ENCODE peak calls at places on chromosomes 3 and 15, in ten cellular contexts. P is A549, R is neuronal stem cell, I is H7, V is IMR-90, W is colonic mucosa, M is uterus, S is AG04449, K is heart left ventricle, Q is mucosa of descending colon. T is an unnamed sample.

GRCh38 chr3:196502775-196503181 is 790 bp downstream of the RNF168 start:
- DNase-seq in P (peak; percentile 39), R (peak; percentile 30), I (peak; percentile 44), V (peak; percentile 92), W (peak; percentile 65), M (peak; percentile 71), S (peak; percentile 56), K (peak; percentile 36), Q (peak; percentile 62), T (peak; percentile 89)

GRCh38 chr3:118936811-118937210 is 97.8 kb downstream of the IGSF11 start:
- DNase-seq in P (peak; percentile 16), R (no peak), I (no peak), V (no peak), W (no peak), M (no peak), S (no peak), K (no peak), Q (no peak), T (no peak)

GRCh38 chr3:13772885-13773745 is 106.8 kb downstream of the WNT7A start:
- DNase-seq in P (no peak), R (no peak), I (no peak), V (no peak), W (no peak), M (no peak), S (no peak), K (no peak), Q (no peak), T (no peak)

GRCh38 chr3:103918336-103918735 is 1448.4 kb upstream of the ALCAM start:
- DNase-seq in P (no peak), R (no peak), I (no peak), V (no peak), W (no peak), M (no peak), S (no peak), K (no peak), Q (no peak), T (no peak)

GRCh38 chr3:178170698-178171535 is 365.3 kb upstream of the KCNMB2 start:
- DNase-seq in P (peak; percentile 0), R (no peak), I (no peak), V (peak; percentile 86), W (no peak), M (no peak), S (peak; percentile 77), K (no peak), Q (no peak), T (no peak)

GRCh38 chr15:96334017-96334704 is 3.7 kb downstream of the NR2F2 start:
- DNase-seq in P (no peak), R (peak; percentile 15), I (peak; percentile 66), V (no peak), W (peak; percentile 22), M (no peak), S (no peak), K (no peak), Q (no peak), T (no peak)

GRCh38 chr3:195410546-195410945 is 32.3 kb downstream of the ACAP2 start:
- DNase-seq in P (no peak), R (no peak), I (no peak), V (no peak), W (no peak), M (no peak), S (no peak), K (no peak), Q (no peak), T (no peak)

GRCh38 chr3:45055411-45056143 is 29.5 kb downstream of the CLEC3B start:
- DNase-seq in P (peak; percentile 49), R (no peak), I (peak; percentile 79), V (peak; percentile 96), W (no peak), M (no peak), S (no peak), K (no peak), Q (peak; percentile 42), T (peak; percentile 64)

GRCh38 chr3:149435936-149436885 is 38.3 kb upstream of the TM4SF4 start:
- DNase-seq in P (no peak), R (no peak), I (no peak), V (no peak), W (no peak), M (no peak), S (no peak), K (no peak), Q (no peak), T (no peak)

GRCh38 chr15:38438031-38438986 is 15.6 kb upstream of the FAM98B start:
- DNase-seq in P (no peak), R (no peak), I (no peak), V (peak; percentile 14), W (no peak), M (no peak), S (no peak), K (no peak), Q (no peak), T (no peak)

GRCh38 chr15:98799991-98800390 is 151.7 kb downstream of the IGF1R start:
- DNase-seq in P (peak; percentile 29), R (no peak), I (no peak), V (no peak), W (peak; percentile 25), M (no peak), S (no peak), K (no peak), Q (no peak), T (no peak)

GRCh38 chr3:136276049-136276755 is 26.1 kb downstream of the PCCB start:
- DNase-seq in P (no peak), R (no peak), I (no peak), V (no peak), W (no peak), M (no peak), S (no peak), K (no peak), Q (no peak), T (peak; percentile 6)

DNA sequence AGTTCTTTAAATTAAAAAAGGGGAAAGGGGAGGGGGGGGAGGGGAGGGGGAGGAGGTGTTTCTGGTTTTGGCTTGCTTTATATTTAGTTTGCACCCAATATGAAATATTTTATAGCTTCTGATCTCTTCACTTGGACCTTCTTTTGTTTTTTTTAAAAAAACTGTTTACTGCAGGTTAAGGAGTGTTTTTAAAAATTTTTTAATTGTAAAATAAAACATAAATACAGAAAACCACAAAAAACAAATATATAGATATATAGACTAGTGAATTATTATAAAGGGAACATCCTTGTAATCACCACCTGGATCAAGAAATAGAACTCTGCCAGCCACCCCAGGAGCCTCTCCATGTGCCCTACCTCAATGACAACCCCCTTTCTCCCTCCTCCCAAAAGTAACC is 861 bp upstream of the MYLK start:
- DNase-seq in P (no peak), R (no peak), I (no peak), V (no peak), W (no peak), M (no peak), S (no peak), K (no peak), Q (no peak), T (no peak)
- H3K4me3 ChIP-seq in P (peak overlapping the region; percentile 86), R (peak overlapping the region; percentile 51), I (peak overlapping the region; percentile 38), V (peak overlapping the region; percentile 57), W (no peak overlapping the region), M (no peak overlapping the region), S (peak overlapping the region; percentile 74), K (no peak overlapping the region), Q (no peak overlapping the region), T (no peak overlapping the region)

GRCh38 chr15:60399246-60399915 is 1.6 kb upstream of the ANXA2 start:
- DNase-seq in P (no peak), R (no peak), I (no peak), V (no peak), W (no peak), M (no peak), S (no peak), K (no peak), Q (peak; percentile 60), T (no peak)
- H3K4me3 ChIP-seq in P (peak overlapping the region; percentile 88), R (no peak overlapping the region), I (peak overlapping the region; percentile 74), V (peak overlapping the region; percentile 11), W (no peak overlapping the region), M (no peak overlapping the region), S (peak overlapping the region; percentile 73), K (no peak overlapping the region), Q (no peak overlapping the region), T (no peak overlapping the region)

GRCh38 chr3:87997298-87997697 is 61.5 kb downstream of the CGGBP1 start:
- DNase-seq in P (no peak), R (no peak), I (no peak), V (no peak), W (no peak), M (no peak), S (no peak), K (no peak), Q (peak; percentile 17), T (no peak)

GRCh38 chr3:88002448-88002847 is 56.4 kb downstream of the CGGBP1 start:
- DNase-seq in P (no peak), R (no peak), I (no peak), V (no peak), W (no peak), M (no peak), S (no peak), K (no peak), Q (no peak), T (no peak)

GRCh38 chr3:88003115-88003755 is 55.6 kb downstream of the CGGBP1 start:
- DNase-seq in P (peak; percentile 63), R (peak; percentile 41), I (no peak), V (peak; percentile 49), W (peak; percentile 26), M (no peak), S (no peak), K (no peak), Q (peak; percentile 65), T (peak; percentile 76)

GRCh38 chr3:87997966-87998365 is 60.8 kb downstream of the CGGBP1 start:
- DNase-seq in P (no peak), R (no peak), I (no peak), V (no peak), W (no peak), M (no peak), S (no peak), K (no peak), Q (no peak), T (no peak)

GRCh38 chr3:88000853-88001252 is 58.0 kb downstream of the CGGBP1 start:
- DNase-seq in P (no peak), R (peak; percentile 11), I (peak; percentile 60), V (no peak), W (no peak), M (no peak), S (no peak), K (no peak), Q (peak; percentile 5), T (peak; percentile 38)
- H3K4me3 ChIP-seq in P (no peak overlapping the region), R (no peak overlapping the region), I (no peak overlapping the region), V (peak overlapping the region; percentile 34), W (no peak overlapping the region), M (no peak overlapping the region), S (peak overlapping the region; percentile 2), K (peak overlapping the region; percentile 17), Q (no peak overlapping the region), T (peak overlapping the region; percentile 11)

DNA sequence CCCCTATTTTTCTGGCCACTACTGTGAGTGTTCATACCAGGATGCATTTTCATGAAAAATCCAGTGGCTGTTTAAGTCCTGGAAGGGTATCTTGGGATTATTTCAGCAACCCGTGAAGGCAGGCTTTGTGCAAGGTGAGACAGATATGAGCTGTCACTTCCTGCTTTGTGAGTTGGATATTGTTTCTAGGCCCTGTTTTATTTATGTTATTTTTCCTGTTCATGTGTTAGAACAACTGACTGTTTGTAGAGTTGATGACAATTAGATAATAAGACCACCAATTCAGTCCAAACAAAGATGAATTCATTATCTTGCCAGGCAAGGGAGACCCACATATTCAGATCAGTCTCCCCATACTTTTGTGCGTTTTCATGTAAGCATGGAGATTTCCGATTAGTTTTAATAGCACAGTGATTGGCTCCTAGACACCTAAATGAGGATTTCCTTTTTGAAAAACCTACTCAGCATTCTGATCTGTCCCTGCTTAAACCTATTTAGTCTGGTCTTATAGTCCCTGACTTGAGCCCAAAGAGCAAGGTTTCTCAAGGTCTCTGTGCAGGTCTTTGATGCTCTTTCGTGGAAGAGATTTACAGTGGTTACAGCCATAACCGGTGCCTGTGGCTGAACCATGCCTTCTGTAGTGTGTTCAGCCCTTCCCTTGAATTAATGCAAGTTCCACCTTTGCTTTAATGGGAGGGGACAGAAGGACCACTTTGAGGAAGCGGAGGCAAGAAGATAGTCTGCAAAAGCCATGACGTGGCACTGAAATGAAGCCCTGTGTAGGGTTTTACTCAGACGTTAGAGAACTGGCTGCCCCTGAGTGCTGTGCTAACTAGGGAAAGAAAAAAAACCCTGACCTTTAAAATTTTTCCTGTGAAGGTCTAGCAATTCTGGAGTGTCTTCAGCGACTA is 42.8 kb downstream of the ZBTB38 start:
- DNase-seq in P (peak; percentile 81), R (no peak), I (no peak), V (peak; percentile 68), W (peak; percentile 33), M (no peak), S (no peak), K (no peak), Q (peak; percentile 46), T (peak; percentile 52)
- H3K4me3 ChIP-seq in P (no peak overlapping the region), R (no peak overlapping the region), I (no peak overlapping the region), V (no peak overlapping the region), W (no peak overlapping the region), M (no peak overlapping the region), S (no peak overlapping the region), K (peak overlapping the region; percentile 12), Q (no peak overlapping the region), T (no peak overlapping the region)

T was measured in cardiac muscle cell.